ENCODE peak calls at places on chromosomes 1 and 21, in seven cellular contexts. D is hepatocyte; V is NCI-H748 treated with DMSO at 0.1 percent for 48 hours; C is uterus; B is HL-60; L is stimulated activated CD8-positive, alpha-beta memory T cell treated with anti-CD3 and anti-CD28 coated beads, Interleukin-4, amount 100 ng/mL, for 1 hour; O is KBM-7. Z is an unnamed sample.

GRCh38 chr1:155816351-155816750 is 40.7 kb downstream of the GON4L start:
- DNase-seq in D (no peak), V (no peak), C (no peak), B (no peak), L (no peak), O (no peak), Z (no peak)

GRCh38 chr1:222557148-222557547 is 9.2 kb upstream of the HHIPL2 start:
- DNase-seq in D (no peak), V (no peak), C (no peak), B (no peak), L (no peak), O (no peak), Z (no peak)

GRCh38 chr1:37481289-37482003 is 7.1 kb downstream of the ZC3H12A start:
- DNase-seq in D (no peak), V (no peak), C (no peak), B (peak), L (no peak), O (no peak), Z (no peak)

GRCh38 chr1:91730781-91731732 is 154.9 kb downstream of the TGFBR3 start:
- DNase-seq in D (peak), V (no peak), C (peak), B (peak), L (no peak), O (peak), Z (peak)

GRCh38 chr1:10612446-10613160 is 137.9 kb downstream of the PEX14 start:
- DNase-seq in D (no peak), V (no peak), C (peak), B (no peak), L (no peak), O (no peak), Z (no peak)

GRCh38 chr1:102191723-102192122 is 195.0 kb upstream of the OLFM3 start:
- DNase-seq in D (peak), V (peak), C (no peak), B (peak), L (no peak), O (peak), Z (peak)

GRCh38 chr1:215595231-215595630 is 28.1 kb downstream of the KCTD3 start:
- DNase-seq in D (no peak), V (no peak), C (no peak), B (no peak), L (no peak), O (no peak), Z (peak)

GRCh38 chr1:5887436-5888290 is 104.6 kb downstream of the NPHP4 start:
- DNase-seq in D (no peak), V (no peak), C (no peak), B (no peak), L (no peak), O (no peak), Z (no peak)

GRCh38 chr21:44880762-44881585 is 7.5 kb upstream of the PTTG1IP start:
- DNase-seq in D (no peak), V (no peak), C (no peak), B (peak), L (no peak), O (peak), Z (peak)

GRCh38 chr1:110123224-110123623 is 11.0 kb downstream of the UBL4B start:
- DNase-seq in D (no peak), V (no peak), C (no peak), B (no peak), L (no peak), O (no peak), Z (no peak)

GRCh38 chr1:172206256-172206655 is 214.2 kb upstream of the C1orf105 start:
- DNase-seq in D (no peak), V (no peak), C (no peak), B (no peak), L (no peak), O (peak), Z (no peak)

GRCh38 chr1:228021526-228022030 is 14.8 kb downstream of the WNT3A start:
- DNase-seq in D (no peak), V (no peak), C (no peak), B (no peak), L (no peak), O (no peak), Z (no peak)

GRCh38 chr1:89125571-89126233 is at the start of gene GBP2:
- DNase-seq in D (peak), V (no peak), C (no peak), B (peak), L (no peak), O (peak), Z (peak)

GRCh38 chr1:248421384-248421783 is 18.5 kb downstream of the OR2T1 start:
- DNase-seq in D (no peak), V (no peak), C (no peak), B (no peak), L (no peak), O (peak), Z (no peak)

GRCh38 chr1:224054611-224055010 is 59.3 kb upstream of the FBXO28 start:
- DNase-seq in D (no peak), V (no peak), C (no peak), B (no peak), L (no peak), O (no peak), Z (peak)

GRCh38 chr1:74506311-74506710 is 6.1 kb downstream of the LRRC53 start:
- DNase-seq in D (no peak), V (no peak), C (no peak), B (no peak), L (no peak), O (no peak), Z (no peak)

GRCh38 chr1:177945943-177946650 is 23.8 kb downstream of the SEC16B start:
- DNase-seq in D (peak), V (peak), C (peak), B (peak), L (no peak), O (peak), Z (peak)

GRCh38 chr1:16243408-16243690 is 6.4 kb upstream of the CPLANE2 start:
- DNase-seq in D (no peak), V (no peak), C (no peak), B (no peak), L (no peak), O (no peak), Z (no peak)

GRCh38 chr1:156740307-156740678 is 595 bp downstream of the MRPL24 start:
- DNase-seq in D (no peak), V (no peak), C (no peak), B (no peak), L (no peak), O (no peak), Z (no peak)

GRCh38 chr1:199242162-199242561 is 603.3 kb downstream of the PTPRC start:
- DNase-seq in D (no peak), V (no peak), C (no peak), B (peak), L (no peak), O (peak), Z (no peak)

GRCh38 chr1:156892190-156893047 is 1.1 kb upstream of the PEAR1 start:
- DNase-seq in D (peak), V (peak), C (peak), B (peak), L (peak), O (peak), Z (peak)

GRCh38 chr1:229059671-229060079 is 211.2 kb upstream of the RAB4A start:
- DNase-seq in D (peak), V (no peak), C (peak), B (no peak), L (no peak), O (no peak), Z (no peak)

GRCh38 chr21:42047821-42048613 is 23.1 kb upstream of the UMODL1 start:
- DNase-seq in D (no peak), V (no peak), C (peak), B (no peak), L (no peak), O (no peak), Z (no peak)

GRCh38 chr1:49013046-49013445 is 236.4 kb upstream of the BEND5 start:
- DNase-seq in D (no peak), V (no peak), C (no peak), B (no peak), L (no peak), O (no peak), Z (no peak)

GRCh38 chr21:45998276-45998701 is 16.7 kb downstream of the COL6A1 start:
- DNase-seq in D (no peak), V (no peak), C (no peak), B (no peak), L (no peak), O (no peak), Z (no peak)

GRCh38 chr1:7609311-7609994 is 161.6 kb upstream of the VAMP3 start:
- DNase-seq in D (no peak), V (no peak), C (no peak), B (no peak), L (no peak), O (no peak), Z (no peak)

GRCh38 chr1:214552174-214552608 is 789 bp upstream of the PTPN14 start:
- DNase-seq in D (peak), V (no peak), C (peak), B (no peak), L (no peak), O (no peak), Z (peak)

GRCh38 chr1:154773551-154773950 is 96.5 kb downstream of the KCNN3 start:
- DNase-seq in D (no peak), V (no peak), C (no peak), B (no peak), L (no peak), O (no peak), Z (no peak)

GRCh38 chr1:101357444-101357986 is 120.7 kb downstream of the S1PR1 start:
- DNase-seq in D (peak), V (peak), C (peak), B (peak), L (peak), O (peak), Z (peak)

GRCh38 chr1:13892671-13893325 is 192.8 kb downstream of the PRDM2 start:
- DNase-seq in D (peak), V (no peak), C (no peak), B (no peak), L (no peak), O (no peak), Z (no peak)

GRCh38 chr21:41965447-41966340 is 11.9 kb upstream of the C2CD2 start:
- DNase-seq in D (no peak), V (no peak), C (no peak), B (no peak), L (no peak), O (no peak), Z (no peak)

GRCh38 chr1:26666855-26667254 is 29.0 kb upstream of the ARID1A start:
- DNase-seq in D (peak), V (no peak), C (no peak), B (no peak), L (no peak), O (no peak), Z (peak)

GRCh38 chr1:157574836-157575235 is 22.5 kb upstream of the FCRL5 start:
- DNase-seq in D (no peak), V (no peak), C (no peak), B (no peak), L (no peak), O (no peak), Z (no peak)

GRCh38 chr21:37145635-37146111 is 72.6 kb downstream of the TTC3 start:
- DNase-seq in D (no peak), V (no peak), C (no peak), B (no peak), L (no peak), O (peak), Z (peak)

GRCh38 chr1:225733254-225733653 is 44.4 kb upstream of the SRP9 start:
- DNase-seq in D (no peak), V (no peak), C (no peak), B (no peak), L (no peak), O (no peak), Z (no peak)

GRCh38 chr1:225866061-225866844 is 15.9 kb downstream of the TMEM63A start:
- DNase-seq in D (no peak), V (no peak), C (no peak), B (peak), L (peak), O (peak), Z (peak)

GRCh38 chr1:206479164-206480125 is 9.2 kb downstream of the IKBKE start:
- DNase-seq in D (peak), V (peak), C (peak), B (peak), L (peak), O (peak), Z (peak)

GRCh38 chr21:46394819-46395152 is 63.9 kb upstream of the DIP2A start:
- DNase-seq in D (no peak), V (no peak), C (no peak), B (no peak), L (no peak), O (no peak), Z (no peak)

GRCh38 chr1:54229281-54229891 is 29.4 kb downstream of the MRPL37 start:
- DNase-seq in D (no peak), V (no peak), C (peak), B (no peak), L (no peak), O (peak), Z (peak)